ENCODE peak calls at places on chromosomes 13 and 19, in ten cellular contexts. Q is activated naive CD4-positive, alpha-beta T cell treated with Interleukin-2 at 50 U/mL for 16 hours; L is adrenal gland; N is cardiac muscle cell; E is Jurkat, Clone E6-1; K is NCI-H1694; U is islet precursor cell; J is SK-N-SH; T is nucleus accumbens; Z is stimulated activated naive CD8-positive, alpha-beta T cell treated with anti-CD3 and anti-CD28 coated beads, Interleukin-15, amount 100 ng/mL, for 72 hours. P is an unnamed sample.

GRCh38 chr19:50803633-50804419 is 13.6 kb downstream of the ACP4 start:
- DNase-seq in T (no peak), L (no peak), N (peak; percentile 21), J (peak; percentile 79), Q (peak; percentile 56), E (no peak), U (no peak), K (no peak), Z (no peak), P (no peak)

GRCh38 chr13:94886191-94886590 is 173.8 kb upstream of the SOX21 start:
- DNase-seq in J (no peak), N (peak; percentile 17), K (no peak), T (no peak), Q (no peak), Z (no peak), L (no peak), U (peak; percentile 57), E (no peak), P (no peak)

GRCh38 chr13:53038993-53039392 is 10.4 kb downstream of the OLFM4 start:
- DNase-seq in T (no peak), K (no peak), L (no peak), E (no peak), Z (no peak), Q (no peak), U (no peak), J (no peak), N (no peak), P (no peak)

GRCh38 chr19:16660763-16661479 is at the start of gene TMEM38A:
- DNase-seq in Z (peak; percentile 42), Q (peak; percentile 48), T (peak; percentile 5), K (no peak), N (peak; percentile 9), L (peak; percentile 62), E (no peak), J (peak; percentile 84), U (peak; percentile 68), P (peak; percentile 63)

GRCh38 chr19:31905980-31906948 is 439.1 kb upstream of the ZNF507 start:
- DNase-seq in K (no peak), J (no peak), L (no peak), E (peak; percentile 4), N (peak; percentile 62), T (no peak), U (no peak), Z (no peak), Q (no peak), P (no peak)

GRCh38 chr19:2759392-2759791 is 19.6 kb upstream of the SLC39A3 start:
- DNase-seq in T (no peak), J (no peak), L (no peak), Q (peak; percentile 27), E (no peak), K (no peak), N (no peak), U (no peak), Z (no peak), P (no peak)

GRCh38 chr13:89846890-89847585 is 1500.4 kb upstream of the MIR17HG start:
- DNase-seq in J (no peak), Q (no peak), T (no peak), K (no peak), E (no peak), N (peak; percentile 28), L (no peak), Z (no peak), U (no peak), P (no peak)

GRCh38 chr19:11256189-11256588 is 6.1 kb downstream of the DOCK6 start:
- DNase-seq in J (peak; percentile 55), Q (no peak), T (no peak), E (no peak), Z (no peak), K (no peak), L (no peak), U (no peak), N (peak; percentile 45), P (no peak)

GRCh38 chr19:9941646-9942045 is 5.3 kb upstream of the OLFM2 start:
- DNase-seq in U (no peak), J (no peak), K (no peak), Q (no peak), T (no peak), L (no peak), E (no peak), Z (no peak), N (no peak), P (no peak)

GRCh38 chr13:87524775-87525174 is 146.4 kb upstream of the SLITRK5 start:
- DNase-seq in K (no peak), E (no peak), N (no peak), T (no peak), U (no peak), J (no peak), L (no peak), Q (no peak), Z (no peak), P (no peak)

GRCh38 chr13:54845351-54845965 is 1816.8 kb downstream of the OLFM4 start:
- DNase-seq in J (no peak), U (no peak), K (no peak), Z (no peak), N (no peak), Q (no peak), L (no peak), T (no peak), E (no peak), P (no peak)

GRCh38 chr13:36163809-36164308 is 32.7 kb upstream of the DCLK1 start:
- DNase-seq in K (no peak), E (no peak), N (peak; percentile 89), U (no peak), L (no peak), J (peak; percentile 20), T (no peak), Q (no peak), Z (no peak), P (no peak)

GRCh38 chr19:31066385-31066784 is 282.9 kb downstream of the TSHZ3 start:
- DNase-seq in Z (no peak), J (no peak), N (peak; percentile 14), L (no peak), U (peak; percentile 66), K (no peak), Q (no peak), T (no peak), E (no peak), P (no peak)

GRCh38 chr13:71602327-71602726 is 264.7 kb downstream of the DACH1 start:
- DNase-seq in Z (no peak), N (no peak), Q (no peak), E (no peak), U (no peak), J (no peak), T (no peak), K (peak; percentile 87), L (no peak), P (no peak)

GRCh38 chr13:34435338-34435737 is 506.7 kb upstream of the NBEA start:
- DNase-seq in E (no peak), Q (no peak), K (no peak), J (no peak), T (no peak), L (no peak), N (peak; percentile 42), Z (no peak), U (peak; percentile 73), P (no peak)

GRCh38 chr19:6042776-6043726 is 65.1 kb upstream of the RANBP3 start:
- DNase-seq in N (no peak), Q (no peak), Z (no peak), K (no peak), U (peak; percentile 55), T (no peak), L (no peak), J (no peak), E (no peak), P (no peak)

GRCh38 chr19:38433268-38433733 is at the start of gene RYR1:
- DNase-seq in E (no peak), U (peak; percentile 88), K (no peak), Q (peak; percentile 69), T (peak; percentile 29), J (peak; percentile 90), Z (no peak), L (peak; percentile 33), N (peak; percentile 42), P (peak; percentile 75)

GRCh38 chr19:42606660-42607351 is 12.1 kb upstream of the CEACAM8 start:
- DNase-seq in Z (peak; percentile 53), T (peak; percentile 9), K (peak; percentile 20), Q (peak; percentile 49), J (peak; percentile 76), N (peak; percentile 49), L (peak; percentile 52), E (peak; percentile 33), U (peak; percentile 78), P (peak; percentile 59)

GRCh38 chr13:112725346-112726017 is 35.6 kb downstream of the ATP11A start:
- DNase-seq in N (no peak), K (peak; percentile 24), Z (no peak), U (peak; percentile 64), Q (no peak), T (no peak), J (no peak), L (peak; percentile 56), E (peak; percentile 71), P (no peak)

GRCh38 chr19:58518261-58519086 is 1.1 kb downstream of the ZBTB45 start:
- DNase-seq in J (peak; percentile 39), T (no peak), E (no peak), U (no peak), K (no peak), L (no peak), Z (no peak), N (no peak), Q (no peak), P (no peak)

GRCh38 chr19:19944583-19944880 is 43.8 kb downstream of the ZNF93 start:
- DNase-seq in N (no peak), K (no peak), L (no peak), Z (no peak), T (no peak), J (no peak), U (no peak), Q (no peak), E (no peak), P (no peak)

GRCh38 chr13:36430247-36431203 is 1.8 kb upstream of the CCNA1 start:
- DNase-seq in N (peak; percentile 23), K (no peak), Z (no peak), Q (no peak), L (no peak), E (no peak), U (peak; percentile 63), J (peak; percentile 11), T (no peak), P (no peak)

GRCh38 chr13:44159633-44160279 is 213.9 kb upstream of the SERP2 start:
- DNase-seq in L (no peak), J (no peak), K (no peak), E (no peak), U (no peak), Q (no peak), T (no peak), N (no peak), Z (no peak), P (no peak)

GRCh38 chr19:45058622-45059159 is 17.6 kb downstream of the ZNF296 start:
- DNase-seq in E (no peak), J (no peak), U (no peak), L (no peak), T (no peak), N (no peak), K (no peak), Q (no peak), Z (no peak), P (no peak)

GRCh38 chr19:53908106-53908932 is 759 bp upstream of the CACNG7 start:
- DNase-seq in Q (peak; percentile 47), U (peak; percentile 83), N (peak; percentile 79), E (no peak), L (no peak), T (peak; percentile 75), K (no peak), J (peak; percentile 89), Z (peak; percentile 36), P (peak; percentile 37)

GRCh38 chr19:16442386-16443276 is 29.1 kb downstream of the EPS15L1 start:
- DNase-seq in N (no peak), U (no peak), K (no peak), E (no peak), Z (no peak), J (no peak), L (no peak), T (no peak), Q (no peak), P (no peak)

GRCh38 chr19:31303262-31303815 is 45.9 kb downstream of the TSHZ3 start:
- DNase-seq in E (no peak), T (no peak), N (no peak), Q (no peak), Z (no peak), K (no peak), J (no peak), L (no peak), U (no peak), P (no peak)

GRCh38 chr19:1856698-1857603 is 6.4 kb downstream of the KLF16 start:
- DNase-seq in E (no peak), Z (peak; percentile 48), J (peak; percentile 54), N (peak; percentile 85), Q (peak; percentile 52), L (peak; percentile 83), T (no peak), K (no peak), U (peak; percentile 93), P (peak; percentile 67)